ENCODE peak calls at places on chromosomes 5 and 9, in nine cellular contexts. F is GM23248; H is esophagus squamous epithelium; A is dorsolateral prefrontal cortex; U is NCI-H82; M is GM19239; T is activated T-cell treated with anti-CD3 and anti-CD28 coated beads for 1 hour; Q is stimulated activated CD4-positive, alpha-beta T cell treated with anti-CD3 and anti-CD28 coated beads, Interleukin-1b, Interleukin-23, amount 100 ng/mL, for 24 hours; S is NCI-H526 treated with DMSO at 0.1 percent for 48 hours. Z is an unnamed sample.

GRCh38 chr5:83414601-83415000 is 56.9 kb upstream of the VCAN start:
- DNase-seq in F (peak), H (no peak), A (no peak), U (no peak), M (no peak), T (no peak), Q (no peak), S (no peak), Z (no peak)

GRCh38 chr5:134561871-134562296 is 36.4 kb downstream of the JADE2 start:
- DNase-seq in F (peak), H (no peak), A (no peak), U (peak), M (no peak), T (no peak), Q (no peak), S (no peak), Z (no peak)

GRCh38 chr5:143134900-143135299 is 268.6 kb downstream of the NR3C1 start:
- DNase-seq in F (no peak), H (no peak), A (no peak), U (no peak), M (no peak), T (no peak), Q (no peak), S (no peak), Z (no peak)

GRCh38 chr9:124084087-124084486 is 72.5 kb downstream of the LHX2 start:
- DNase-seq in F (no peak), H (no peak), A (no peak), U (no peak), M (no peak), T (no peak), Q (no peak), S (no peak), Z (no peak)

GRCh38 chr5:33482335-33482734 is 41.6 kb downstream of the TARS1 start:
- DNase-seq in F (no peak), H (no peak), A (no peak), U (peak), M (no peak), T (no peak), Q (no peak), S (no peak), Z (no peak)

GRCh38 chr9:26833792-26834191 is 58.8 kb downstream of the CAAP1 start:
- DNase-seq in F (peak), H (no peak), A (no peak), U (no peak), M (no peak), T (no peak), Q (no peak), S (no peak), Z (no peak)

GRCh38 chr9:113376634-113377531 is at the start of gene HDHD3:
- DNase-seq in F (peak), H (peak), A (peak), U (peak), M (peak), T (peak), Q (peak), S (peak), Z (peak)

GRCh38 chr5:6598351-6598900 is 34.4 kb downstream of the NSUN2 start:
- DNase-seq in F (peak), H (no peak), A (no peak), U (no peak), M (no peak), T (no peak), Q (no peak), S (no peak), Z (no peak)

GRCh38 chr5:176844706-176845391 is 34.5 kb downstream of the UNC5A start:
- DNase-seq in F (peak), H (no peak), A (no peak), U (peak), M (no peak), T (no peak), Q (no peak), S (no peak), Z (peak)

GRCh38 chr5:96338624-96339023 is 94.4 kb downstream of the PCSK1 start:
- DNase-seq in F (peak), H (no peak), A (no peak), U (no peak), M (no peak), T (no peak), Q (no peak), S (no peak), Z (no peak)

GRCh38 chr9:102631559-102631958 is 363.6 kb upstream of the CYLC2 start:
- DNase-seq in F (peak), H (no peak), A (no peak), U (peak), M (no peak), T (no peak), Q (no peak), S (no peak), Z (no peak)

GRCh38 chr9:136671646-136672430 is 9.1 kb downstream of the EGFL7 start:
- DNase-seq in F (peak), H (no peak), A (no peak), U (peak), M (peak), T (peak), Q (peak), S (no peak), Z (no peak)

GRCh38 chr5:139638736-139639618 is 9.2 kb upstream of the CXXC5 start:
- DNase-seq in F (no peak), H (no peak), A (no peak), U (peak), M (no peak), T (no peak), Q (no peak), S (peak), Z (no peak)

GRCh38 chr9:37975639-37976038 is 71.7 kb upstream of the SLC25A51 start:
- DNase-seq in F (no peak), H (no peak), A (no peak), U (no peak), M (no peak), T (no peak), Q (no peak), S (no peak), Z (no peak)

GRCh38 chr9:123772374-123772773 is 157.6 kb downstream of the DENND1A start:
- DNase-seq in F (peak), H (no peak), A (no peak), U (peak), M (no peak), T (no peak), Q (no peak), S (no peak), Z (no peak)

GRCh38 chr5:39588176-39588575 is 163.4 kb upstream of the DAB2 start:
- DNase-seq in F (no peak), H (no peak), A (no peak), U (no peak), M (no peak), T (no peak), Q (no peak), S (no peak), Z (no peak)

GRCh38 chr9:125141751-125142150 is 1.6 kb downstream of the SCAI start:
- DNase-seq in F (no peak), H (no peak), A (no peak), U (no peak), M (no peak), T (no peak), Q (no peak), S (no peak), Z (no peak)

GRCh38 chr9:92774274-92774673 is 9.6 kb upstream of the BICD2 start:
- DNase-seq in F (peak), H (no peak), A (no peak), U (no peak), M (no peak), T (no peak), Q (no peak), S (no peak), Z (no peak)

GRCh38 chr5:157038568-157039187 is 20.2 kb downstream of the HAVCR1 start:
- DNase-seq in F (no peak), H (no peak), A (no peak), U (no peak), M (no peak), T (no peak), Q (no peak), S (no peak), Z (no peak)

GRCh38 chr5:167710444-167711025 is 580.9 kb upstream of the WWC1 start:
- DNase-seq in F (peak), H (no peak), A (no peak), U (no peak), M (no peak), T (no peak), Q (no peak), S (no peak), Z (no peak)

GRCh38 chr5:10460252-10460906 is 18.7 kb downstream of the ROPN1L start:
- DNase-seq in F (peak), H (no peak), A (no peak), U (no peak), M (no peak), T (no peak), Q (no peak), S (no peak), Z (no peak)

GRCh38 chr9:17635115-17635890 is 56.4 kb downstream of the SH3GL2 start:
- DNase-seq in F (no peak), H (no peak), A (no peak), U (no peak), M (no peak), T (no peak), Q (no peak), S (no peak), Z (no peak)

GRCh38 chr5:188488-189481 is 2.5 kb upstream of the LRRC14B start:
- DNase-seq in F (peak), H (peak), A (peak), U (peak), M (peak), T (peak), Q (peak), S (peak), Z (peak)

GRCh38 chr5:108529381-108529780 is 147.5 kb upstream of the FBXL17 start:
- DNase-seq in F (peak), H (no peak), A (no peak), U (no peak), M (no peak), T (no peak), Q (no peak), S (no peak), Z (no peak)

GRCh38 chr5:166370928-166371690 is 1920.3 kb upstream of the WWC1 start:
- DNase-seq in F (peak), H (no peak), A (no peak), U (no peak), M (no peak), T (no peak), Q (no peak), S (no peak), Z (no peak)

GRCh38 chr9:31065691-31066090 is 1318.8 kb upstream of the ACO1 start:
- DNase-seq in F (no peak), H (no peak), A (no peak), U (no peak), M (no peak), T (no peak), Q (no peak), S (no peak), Z (no peak)

GRCh38 chr9:117444466-117444865 is 29.6 kb upstream of the ASTN2 start:
- DNase-seq in F (no peak), H (no peak), A (no peak), U (no peak), M (no peak), T (no peak), Q (no peak), S (no peak), Z (no peak)

GRCh38 chr9:91883503-91883902 is 66.5 kb downstream of the ROR2 start:
- DNase-seq in F (no peak), H (no peak), A (no peak), U (no peak), M (no peak), T (no peak), Q (no peak), S (no peak), Z (no peak)

GRCh38 chr5:132246806-132247205 is 10.7 kb upstream of the PDLIM4 start:
- DNase-seq in F (no peak), H (no peak), A (no peak), U (no peak), M (no peak), T (no peak), Q (no peak), S (no peak), Z (no peak)

GRCh38 chr9:90097237-90097636 is 492.4 kb downstream of the GADD45G start:
- DNase-seq in F (no peak), H (no peak), A (no peak), U (no peak), M (no peak), T (no peak), Q (no peak), S (no peak), Z (no peak)

GRCh38 chr5:96963267-96963666 is 27.4 kb downstream of the LNPEP start:
- DNase-seq in F (peak), H (no peak), A (no peak), U (peak), M (no peak), T (no peak), Q (no peak), S (no peak), Z (no peak)

GRCh38 chr5:143516249-143516648 is 112.8 kb upstream of the NR3C1 start:
- DNase-seq in F (no peak), H (no peak), A (no peak), U (no peak), M (no peak), T (no peak), Q (no peak), S (no peak), Z (no peak)

Z was measured in CD8-positive, alpha-beta T cell.